ENCODE peak calls at places on chromosomes 4 and X, in six cellular contexts. Y is upper lobe of right lung, D is stomach, H is lower leg skin, N is HFFc6, A is H1. S is an unnamed sample.

GRCh38 chr4:41280010-41280409 is 23.3 kb downstream of the UCHL1 start:
- DNase-seq in Y (no peak), H (no peak), D (no peak), A (no peak), N (no peak), S (no peak)

GRCh38 chr4:24032371-24032989 is 142.6 kb upstream of the PPARGC1A start:
- DNase-seq in D (peak), H (no peak), N (no peak), A (no peak), Y (no peak), S (no peak)

GRCh38 chrX:150313514-150313913 is 49.6 kb upstream of the MAMLD1 start:
- DNase-seq in Y (no peak), D (no peak), A (no peak), H (no peak), N (no peak), S (no peak)

GRCh38 chr4:38857354-38858096 is 908 bp upstream of the TLR6 start:
- DNase-seq in D (no peak), Y (no peak), H (peak), A (no peak), N (peak), S (no peak)

GRCh38 chr4:48103483-48104139 is 30.4 kb downstream of the TXK start:
- DNase-seq in A (no peak), H (no peak), Y (no peak), N (no peak), D (no peak), S (no peak)

GRCh38 chrX:48474581-48474980 is 1.4 kb upstream of the FTSJ1 start:
- DNase-seq in D (no peak), N (no peak), Y (no peak), H (no peak), A (no peak), S (no peak)

GRCh38 chr4:101259876-101260275 is 87.5 kb downstream of the PPP3CA start:
- DNase-seq in D (no peak), A (no peak), H (no peak), Y (no peak), N (no peak), S (no peak)

GRCh38 chr4:3660086-3660927 is 105.9 kb upstream of the ADRA2C start:
- DNase-seq in D (no peak), H (no peak), A (no peak), Y (no peak), N (no peak), S (no peak)

GRCh38 chrX:152641996-152642395 is 4.3 kb downstream of the GABRQ start:
- DNase-seq in A (peak), N (no peak), H (no peak), Y (no peak), D (no peak), S (no peak)

GRCh38 chrX:18935893-18936292 is 48.0 kb downstream of the PHKA2 start:
- DNase-seq in H (no peak), D (no peak), N (no peak), A (no peak), Y (no peak), S (no peak)

GRCh38 chrX:84188320-84188834 is 378 bp upstream of the RPS6KA6 start:
- DNase-seq in A (peak), Y (peak), H (no peak), D (peak), N (peak), S (peak)

GRCh38 chrX:152600853-152601635 is 36.7 kb upstream of the GABRQ start:
- DNase-seq in Y (no peak), N (no peak), H (no peak), D (no peak), A (no peak), S (no peak)

GRCh38 chrX:16999275-16999674 is 52.8 kb downstream of the REPS2 start:
- DNase-seq in A (no peak), Y (no peak), H (no peak), D (no peak), N (no peak), S (no peak)

GRCh38 chr4:2425386-2426068 is 6.8 kb downstream of the CFAP99 start:
- DNase-seq in A (no peak), H (no peak), Y (no peak), N (no peak), D (no peak), S (no peak)

GRCh38 chrX:136850441-136851175 is 29.9 kb downstream of the RBMX start:
- DNase-seq in D (no peak), A (no peak), Y (no peak), H (no peak), N (no peak), S (no peak)

GRCh38 chrX:19017271-19017670 is 33.4 kb upstream of the PHKA2 start:
- DNase-seq in Y (no peak), N (no peak), A (no peak), H (no peak), D (no peak), S (no peak)

DNA sequence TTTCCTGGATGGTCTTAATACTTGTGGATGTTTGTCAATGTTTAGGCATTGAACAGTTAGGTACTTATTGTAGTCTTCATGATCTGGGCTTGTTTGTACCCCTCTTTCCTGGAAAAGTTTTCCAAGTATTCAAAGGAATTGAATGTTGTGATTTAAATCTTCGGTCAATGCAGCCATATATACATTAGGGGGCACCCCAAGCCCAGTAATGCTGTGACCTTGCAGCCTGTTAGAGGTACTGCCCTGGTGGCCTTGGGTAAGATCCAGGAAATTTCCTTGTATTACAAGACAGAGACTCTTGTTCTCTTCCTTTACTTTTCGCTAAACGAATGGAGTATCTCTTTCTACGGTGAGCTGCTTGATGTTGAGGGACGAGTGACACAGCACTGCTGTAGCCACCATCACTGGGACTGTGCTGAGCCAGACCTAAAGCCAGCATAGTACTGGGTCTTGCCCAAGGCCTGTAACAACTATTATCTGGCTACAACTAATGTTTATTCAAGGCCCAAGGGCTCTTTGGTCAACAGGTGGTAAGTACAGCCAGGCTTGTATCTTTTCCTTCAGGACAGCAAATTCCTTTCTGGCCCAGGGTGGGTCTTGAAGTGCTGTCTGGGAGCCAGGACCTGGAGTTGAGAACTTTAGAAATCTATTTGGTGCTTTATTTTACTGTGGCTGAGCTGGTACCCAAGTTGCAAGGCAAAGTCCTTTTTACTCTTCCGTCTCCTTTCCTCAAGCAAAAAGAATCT is 118.3 kb upstream of the ATOH1 start:
- DNase-seq in Y (no peak), D (no peak), A (no peak), N (no peak), H (no peak), S (no peak)
- TF ChIP-seq CTCF in Y (peak), D (no peak), A (peak), N (no peak), H (no peak), S (no peak)

DNA sequence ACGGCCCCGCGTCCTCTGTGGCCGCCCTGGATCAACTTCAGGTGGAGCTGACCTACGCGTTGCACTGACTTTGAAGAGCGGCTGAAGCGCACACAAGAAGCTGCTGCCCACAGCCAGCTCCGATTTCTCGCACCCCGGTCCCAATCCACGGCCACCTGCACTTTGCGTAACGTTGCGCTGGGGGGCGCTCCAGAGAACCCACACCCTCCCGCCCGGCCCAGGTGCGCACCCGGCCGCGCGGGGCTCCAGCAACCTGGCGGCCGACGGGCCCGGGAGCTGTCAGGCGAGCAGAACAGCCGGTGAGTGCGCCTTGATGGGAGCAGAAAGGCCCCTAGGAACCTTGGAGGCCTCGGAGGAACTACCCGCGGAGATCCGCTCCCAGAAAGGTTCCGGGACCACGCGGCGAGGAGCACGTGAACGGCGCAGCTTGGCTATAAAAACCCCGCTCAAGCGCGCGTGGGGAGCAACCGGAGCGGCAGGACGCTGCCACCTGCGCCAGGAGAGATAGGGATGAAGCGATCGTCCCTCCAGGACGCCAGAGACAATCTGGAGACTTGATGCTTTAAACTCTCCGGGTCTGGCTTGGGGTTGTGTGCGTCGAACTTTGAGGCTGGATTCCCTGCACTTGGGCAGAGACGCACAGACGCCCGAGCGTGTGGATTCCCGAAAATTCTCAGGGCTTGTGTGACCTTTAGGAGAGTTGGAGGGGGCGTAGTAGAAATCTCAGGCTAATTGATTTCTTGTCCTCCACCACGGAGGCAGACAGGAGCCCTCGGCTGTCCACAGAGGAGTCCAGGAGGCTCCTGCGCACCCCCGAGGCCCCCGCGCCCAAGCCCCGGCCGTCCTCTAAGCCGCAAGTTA is 591 bp upstream of the NWD2 start:
- DNase-seq in Y (no peak), D (no peak), N (no peak), H (no peak), A (peak), S (no peak)
- TF ChIP-seq CTCF in Y (no peak), D (no peak), N (no peak), H (no peak), A (peak), S (no peak)

DNA sequence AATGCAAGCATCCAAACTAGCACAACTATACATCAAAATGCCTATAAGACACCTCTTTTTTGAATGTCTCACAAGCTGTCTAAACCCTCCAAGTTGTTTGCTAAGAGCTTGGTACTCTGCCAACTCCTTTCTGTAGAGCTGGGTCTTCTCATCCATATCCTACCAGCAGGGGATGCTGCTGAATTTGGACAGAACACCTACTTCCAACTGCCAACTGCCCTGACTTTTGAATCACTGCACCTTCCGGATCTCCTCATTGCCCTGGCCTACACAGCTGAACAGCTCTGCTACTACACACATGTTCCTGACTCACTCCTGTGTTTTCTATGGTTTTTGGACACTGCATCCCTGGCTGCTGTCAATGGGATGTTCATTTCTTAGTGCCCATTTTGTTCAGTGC is 18.7 kb downstream of the FAM184B start:
- DNase-seq in A (no peak), Y (no peak), H (no peak), D (no peak), N (peak), S (no peak)
- TF ChIP-seq CTCF in A (peak), Y (peak), H (no peak), D (no peak), N (peak), S (peak)

GRCh38 chrX:153968754-153969124 is 2.9 kb downstream of the HCFC1 start:
- DNase-seq in D (no peak), N (peak), H (no peak), Y (no peak), A (no peak), S (no peak)
- TF ChIP-seq CTCF in D (no peak), N (no peak), H (no peak), Y (no peak), A (no peak), S (no peak)

GRCh38 chr4:69096810-69097209 is 536 bp downstream of the UGT2B7 start:
- DNase-seq in N (no peak), H (no peak), Y (no peak), D (no peak), A (no peak), S (no peak)
- TF ChIP-seq CTCF in N (no peak), H (no peak), Y (no peak), D (no peak), A (no peak), S (no peak)

DNA sequence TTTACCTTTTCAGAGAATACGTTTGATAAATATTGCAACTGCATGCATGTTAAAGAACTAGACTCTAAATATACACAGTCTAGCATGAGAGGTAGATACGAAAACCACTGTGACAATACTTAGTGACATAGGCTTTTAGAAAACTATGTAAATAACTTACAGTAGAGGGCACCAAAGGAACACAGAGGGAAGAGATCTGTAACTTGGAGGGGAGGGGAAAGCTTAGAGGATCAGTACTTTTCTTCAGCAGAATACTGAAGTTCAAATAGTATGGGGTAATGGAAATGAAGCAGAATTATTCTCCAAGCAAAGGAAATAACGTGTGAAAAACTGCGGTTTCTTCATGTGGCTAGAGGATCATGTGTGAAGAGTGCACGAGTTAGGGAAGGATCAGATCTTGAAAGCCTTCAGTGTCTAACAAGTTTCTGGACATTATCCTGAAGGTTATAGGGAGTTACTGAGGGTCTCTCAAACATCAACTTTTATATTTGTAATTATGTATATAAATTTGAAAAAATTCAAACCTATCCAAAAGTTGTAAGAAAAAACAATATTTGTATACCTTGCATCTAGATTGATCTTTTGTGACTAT is 264.3 kb downstream of the NPFFR2 start:
- DNase-seq in N (peak), A (no peak), Y (no peak), D (no peak), H (no peak), S (peak)
- TF ChIP-seq CTCF in N (peak), A (peak), Y (peak), D (no peak), H (no peak), S (peak)

S was measured in AG09319.